ENCODE peak calls at places on chromosomes 12 and 14, in seven cellular contexts. U is GM12865, O is HTR-8/SVneo, D is T-helper 2 cell, H is heart right ventricle, T is NCI-H526, L is AG10803. I is an unnamed sample.

GRCh38 chr12:71954040-71954649 is 15.5 kb downstream of the TPH2 start:
- DNase-seq in U (no peak), T (no peak), L (no peak), D (no peak), O (no peak), H (no peak), I (no peak)

GRCh38 chr12:19220205-19220604 is 90.7 kb downstream of the PLEKHA5 start:
- DNase-seq in O (peak; percentile 15), T (no peak), H (no peak), L (peak; percentile 67), D (no peak), U (no peak), I (no peak)

GRCh38 chr14:101169267-101169666 is 265.7 kb upstream of the RTL1 start:
- DNase-seq in H (no peak), T (no peak), D (no peak), U (no peak), L (no peak), O (no peak), I (no peak)

GRCh38 chr12:4421590-4422031 is 24.0 kb downstream of the FGF6 start:
- DNase-seq in H (peak; percentile 26), T (peak; percentile 75), D (peak; percentile 2), U (peak; percentile 50), O (peak; percentile 81), L (peak; percentile 24), I (no peak)

GRCh38 chr14:75238728-75239455 is 39.7 kb upstream of the FOS start:
- DNase-seq in T (no peak), H (no peak), D (no peak), U (no peak), O (no peak), L (no peak), I (no peak)

GRCh38 chr14:22318951-22319350 is 270.1 kb downstream of the DAD1 start:
- DNase-seq in D (no peak), U (no peak), H (no peak), L (no peak), T (no peak), O (no peak), I (no peak)

GRCh38 chr12:56206373-56207166 is 15.2 kb downstream of the RNF41 start:
- DNase-seq in L (peak; percentile 52), T (peak; percentile 60), O (peak; percentile 41), U (peak; percentile 62), H (peak; percentile 55), D (no peak), I (peak; percentile 35)

GRCh38 chr14:24442240-24443052 is at the start of gene SDR39U1:
- DNase-seq in L (peak; percentile 99), O (peak; percentile 92), U (peak; percentile 99), T (peak; percentile 99), H (peak; percentile 99), D (peak; percentile 97), I (peak; percentile 98)

GRCh38 chr12:12099102-12099501 is 28.4 kb downstream of the BCL2L14 start:
- DNase-seq in O (no peak), H (no peak), U (no peak), D (no peak), T (no peak), L (no peak), I (no peak)

GRCh38 chr12:12432373-12432772 is 75.5 kb downstream of the BORCS5 start:
- DNase-seq in T (no peak), D (no peak), L (peak; percentile 75), O (no peak), H (no peak), U (no peak), I (no peak)

GRCh38 chr12:93098077-93098476 is 169.0 kb upstream of the EEA1 start:
- DNase-seq in O (no peak), L (no peak), D (peak; percentile 27), T (peak; percentile 73), U (peak; percentile 89), H (peak; percentile 59), I (peak; percentile 77)

I was measured in lung.